ENCODE peak calls at places on chromosome 3, in seven cellular contexts. One of them, this sample, is unnamed.
A peak's percentile ranks its signal among the peaks of the same experiment; 100 is the strongest.

GRCh38 chr3:4959180-4959579 is 20.1 kb upstream of the BHLHE40 start:
- DNase-seq in GM12878: no peak
- DNase-seq in K562: no peak
- DNase-seq in IMR-90: no peak
- DNase-seq in Karpas-422: no peak
- DNase-seq in HepG2: no peak
- DNase-seq in hepatocyte: no peak
- DNase-seq in this sample: no peak

GRCh38 chr3:190101320-190102117 is 19.2 kb downstream of the P3H2 start:
- DNase-seq in GM12878: no peak
- DNase-seq in K562: no peak
- DNase-seq in IMR-90: peak; percentile 83
- DNase-seq in Karpas-422: no peak
- DNase-seq in HepG2: no peak
- DNase-seq in hepatocyte: no peak
- DNase-seq in this sample: no peak

GRCh38 chr3:171374661-171375285 is 85.4 kb downstream of the TNIK start:
- DNase-seq in GM12878: no peak
- DNase-seq in K562: no peak
- DNase-seq in IMR-90: peak; percentile 85
- DNase-seq in Karpas-422: no peak
- DNase-seq in HepG2: no peak
- DNase-seq in hepatocyte: no peak
- DNase-seq in this sample: no peak

GRCh38 chr3:39639344-39640236 is 169.8 kb upstream of the MYRIP start:
- DNase-seq in GM12878: no peak
- DNase-seq in K562: peak; percentile 70
- DNase-seq in IMR-90: peak; percentile 96
- DNase-seq in Karpas-422: peak; percentile 42
- DNase-seq in HepG2: peak; percentile 40
- DNase-seq in hepatocyte: peak; percentile 85
- DNase-seq in this sample: no peak

GRCh38 chr3:42010530-42010929 is 48.6 kb upstream of the ULK4 start:
- DNase-seq in GM12878: no peak
- DNase-seq in K562: no peak
- DNase-seq in IMR-90: no peak
- DNase-seq in Karpas-422: no peak
- DNase-seq in HepG2: no peak
- DNase-seq in hepatocyte: no peak
- DNase-seq in this sample: no peak

GRCh38 chr3:106176734-106177133 is 307.9 kb upstream of the CBLB start:
- DNase-seq in GM12878: peak; percentile 88
- DNase-seq in K562: no peak
- DNase-seq in IMR-90: peak; percentile 23
- DNase-seq in Karpas-422: no peak
- DNase-seq in HepG2: no peak
- DNase-seq in hepatocyte: no peak
- DNase-seq in this sample: peak; percentile 35

GRCh38 chr3:17355591-17355990 is 386.8 kb downstream of the TBC1D5 start:
- DNase-seq in GM12878: no peak
- DNase-seq in K562: no peak
- DNase-seq in IMR-90: no peak
- DNase-seq in Karpas-422: no peak
- DNase-seq in HepG2: no peak
- DNase-seq in hepatocyte: no peak
- DNase-seq in this sample: no peak

GRCh38 chr3:45817788-45818523 is 21.6 kb upstream of the SLC6A20 start:
- DNase-seq in GM12878: no peak
- DNase-seq in K562: no peak
- DNase-seq in IMR-90: peak; percentile 99
- DNase-seq in Karpas-422: no peak
- DNase-seq in HepG2: no peak
- DNase-seq in hepatocyte: peak; percentile 81
- DNase-seq in this sample: no peak

GRCh38 chr3:51642462-51642861 is 28.6 kb upstream of the TEX264 start:
- DNase-seq in GM12878: no peak
- DNase-seq in K562: no peak
- DNase-seq in IMR-90: peak; percentile 3
- DNase-seq in Karpas-422: peak; percentile 61
- DNase-seq in HepG2: no peak
- DNase-seq in hepatocyte: no peak
- DNase-seq in this sample: no peak

GRCh38 chr3:59978979-59979378 is 929.2 kb upstream of the CFAP20DC start:
- DNase-seq in GM12878: peak; percentile 47
- DNase-seq in K562: no peak
- DNase-seq in IMR-90: no peak
- DNase-seq in Karpas-422: no peak
- DNase-seq in HepG2: no peak
- DNase-seq in hepatocyte: no peak
- DNase-seq in this sample: no peak

GRCh38 chr3:16828815-16829214 is 55.9 kb upstream of the PLCL2 start:
- DNase-seq in GM12878: no peak
- DNase-seq in K562: peak; percentile 21
- DNase-seq in IMR-90: peak; percentile 26
- DNase-seq in Karpas-422: peak; percentile 85
- DNase-seq in HepG2: no peak
- DNase-seq in hepatocyte: peak; percentile 45
- DNase-seq in this sample: no peak

GRCh38 chr3:152151216-152151874 is 117.4 kb upstream of the MBNL1 start:
- DNase-seq in GM12878: no peak
- DNase-seq in K562: no peak
- DNase-seq in IMR-90: peak; percentile 24
- DNase-seq in Karpas-422: no peak
- DNase-seq in HepG2: no peak
- DNase-seq in hepatocyte: no peak
- DNase-seq in this sample: no peak

GRCh38 chr3:12229896-12230295 is 59.0 kb upstream of the PPARG start:
- DNase-seq in GM12878: no peak
- DNase-seq in K562: no peak
- DNase-seq in IMR-90: no peak
- DNase-seq in Karpas-422: no peak
- DNase-seq in HepG2: no peak
- DNase-seq in hepatocyte: peak; percentile 58
- DNase-seq in this sample: no peak

GRCh38 chr3:134338516-134339261 is 35.6 kb downstream of the AMOTL2 start:
- DNase-seq in GM12878: no peak
- DNase-seq in K562: no peak
- DNase-seq in IMR-90: no peak
- DNase-seq in Karpas-422: no peak
- DNase-seq in HepG2: no peak
- DNase-seq in hepatocyte: no peak
- DNase-seq in this sample: no peak

GRCh38 chr3:159077860-159078259 is 276.0 kb downstream of the MFSD1 start:
- DNase-seq in GM12878: no peak
- DNase-seq in K562: no peak
- DNase-seq in IMR-90: peak; percentile 22
- DNase-seq in Karpas-422: no peak
- DNase-seq in HepG2: no peak
- DNase-seq in hepatocyte: no peak
- DNase-seq in this sample: no peak

GRCh38 chr3:17730318-17730967 is 12.0 kb downstream of the TBC1D5 start:
- DNase-seq in GM12878: no peak
- DNase-seq in K562: no peak
- DNase-seq in IMR-90: peak; percentile 49
- DNase-seq in Karpas-422: no peak
- DNase-seq in HepG2: peak; percentile 15
- DNase-seq in hepatocyte: peak; percentile 16
- DNase-seq in this sample: no peak

GRCh38 chr3:156987946-156988345 is 161.8 kb downstream of the LEKR1 start:
- DNase-seq in GM12878: no peak
- DNase-seq in K562: no peak
- DNase-seq in IMR-90: no peak
- DNase-seq in Karpas-422: no peak
- DNase-seq in HepG2: no peak
- DNase-seq in hepatocyte: no peak
- DNase-seq in this sample: no peak
- H4K20me1 ChIP-seq in GM12878: no peaks in the 10 kb centered on the region
- H4K20me1 ChIP-seq in K562: no peaks in the 10 kb centered on the region
- H4K20me1 ChIP-seq in IMR-90: no peaks in the 10 kb centered on the region
- H4K20me1 ChIP-seq in Karpas-422: no peaks in the 10 kb centered on the region
- H4K20me1 ChIP-seq in HepG2: no peaks in the 10 kb centered on the region
- H4K20me1 ChIP-seq in hepatocyte: no peaks in the 10 kb centered on the region
- H4K20me1 ChIP-seq in this sample: no peaks in the 10 kb centered on the region

GRCh38 chr3:71160800-71161546 is 422.6 kb downstream of the FOXP1 start:
- DNase-seq in GM12878: no peak
- DNase-seq in K562: no peak
- DNase-seq in IMR-90: peak; percentile 92
- DNase-seq in Karpas-422: no peak
- DNase-seq in HepG2: no peak
- DNase-seq in hepatocyte: no peak
- DNase-seq in this sample: peak; percentile 16

GRCh38 chr3:71163216-71163918 is 420.2 kb downstream of the FOXP1 start:
- DNase-seq in GM12878: no peak
- DNase-seq in K562: no peak
- DNase-seq in IMR-90: no peak
- DNase-seq in Karpas-422: no peak
- DNase-seq in HepG2: no peak
- DNase-seq in hepatocyte: no peak
- DNase-seq in this sample: no peak

GRCh38 chr3:71166366-71166765 is 417.2 kb downstream of the FOXP1 start:
- DNase-seq in GM12878: no peak
- DNase-seq in K562: no peak
- DNase-seq in IMR-90: no peak
- DNase-seq in Karpas-422: no peak
- DNase-seq in HepG2: no peak
- DNase-seq in hepatocyte: no peak
- DNase-seq in this sample: no peak

GRCh38 chr3:71166839-71167238 is 416.7 kb downstream of the FOXP1 start:
- DNase-seq in GM12878: no peak
- DNase-seq in K562: no peak
- DNase-seq in IMR-90: no peak
- DNase-seq in Karpas-422: no peak
- DNase-seq in HepG2: no peak
- DNase-seq in hepatocyte: no peak
- DNase-seq in this sample: no peak

GRCh38 chr3:71162221-71162620 is 421.3 kb downstream of the FOXP1 start:
- DNase-seq in GM12878: no peak
- DNase-seq in K562: no peak
- DNase-seq in IMR-90: no peak
- DNase-seq in Karpas-422: no peak
- DNase-seq in HepG2: no peak
- DNase-seq in hepatocyte: no peak
- DNase-seq in this sample: no peak
- H3K36me3 ChIP-seq in GM12878: no peaks in the 10 kb centered on the region
- H3K36me3 ChIP-seq in K562: no peaks in the 10 kb centered on the region
- H3K36me3 ChIP-seq in IMR-90: no peaks in the 10 kb centered on the region
- H3K36me3 ChIP-seq in Karpas-422: peaks cover 51% of the 10 kb centered on the region
- H3K36me3 ChIP-seq in HepG2: peaks cover 21% of the 10 kb centered on the region
- H3K36me3 ChIP-seq in hepatocyte: no peaks in the 10 kb centered on the region
- H3K36me3 ChIP-seq in this sample: peaks cover 6% of the 10 kb centered on the region

GRCh38 chr3:32500880-32501784 is 1.5 kb downstream of the CMTM6 start:
- DNase-seq in GM12878: no peak
- DNase-seq in K562: peak; percentile 39
- DNase-seq in IMR-90: no peak
- DNase-seq in Karpas-422: peak; percentile 67
- DNase-seq in HepG2: no peak
- DNase-seq in hepatocyte: no peak
- DNase-seq in this sample: no peak
- H3K4me3 ChIP-seq in GM12878: peak overlapping the region; percentile 88
- H3K4me3 ChIP-seq in K562: peak overlapping the region; percentile 94
- H3K4me3 ChIP-seq in IMR-90: peak overlapping the region; percentile 59
- H3K4me3 ChIP-seq in Karpas-422: peak overlapping the region; percentile 87
- H3K4me3 ChIP-seq in HepG2: peak overlapping the region; percentile 82
- H3K4me3 ChIP-seq in hepatocyte: peak overlapping the region; percentile 63
- H3K4me3 ChIP-seq in this sample: peak overlapping the region; percentile 97

DNA sequence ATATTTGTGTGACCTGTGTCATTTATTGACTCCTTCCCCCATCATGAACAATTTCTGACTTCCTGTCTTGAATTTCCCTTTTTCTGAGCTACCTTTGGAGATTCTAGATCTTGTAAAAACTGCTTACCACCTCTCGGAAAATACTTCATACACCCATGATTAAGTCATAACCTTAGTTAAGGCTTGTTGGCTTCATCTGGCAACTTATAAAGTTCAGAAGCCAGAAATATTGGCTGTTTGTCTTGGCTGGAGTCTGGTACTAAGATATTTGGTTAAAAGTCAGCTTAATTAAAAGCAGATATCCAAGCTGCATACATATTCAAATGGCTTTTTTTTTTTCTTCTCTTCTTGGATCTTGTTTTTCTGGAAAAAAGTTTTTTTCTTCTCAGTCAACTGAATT is 37.3 kb upstream of the B3GALNT1 start:
- DNase-seq in GM12878: no peak
- DNase-seq in K562: no peak
- DNase-seq in IMR-90: no peak
- DNase-seq in Karpas-422: no peak
- DNase-seq in HepG2: no peak
- DNase-seq in hepatocyte: no peak
- DNase-seq in this sample: no peak
- H4K20me1 ChIP-seq in GM12878: no peaks in the 10 kb centered on the region
- H4K20me1 ChIP-seq in K562: no peaks in the 10 kb centered on the region
- H4K20me1 ChIP-seq in IMR-90: no peaks in the 10 kb centered on the region
- H4K20me1 ChIP-seq in Karpas-422: no peaks in the 10 kb centered on the region
- H4K20me1 ChIP-seq in HepG2: no peaks in the 10 kb centered on the region
- H4K20me1 ChIP-seq in hepatocyte: no peaks in the 10 kb centered on the region
- H4K20me1 ChIP-seq in this sample: no peaks in the 10 kb centered on the region

DNA sequence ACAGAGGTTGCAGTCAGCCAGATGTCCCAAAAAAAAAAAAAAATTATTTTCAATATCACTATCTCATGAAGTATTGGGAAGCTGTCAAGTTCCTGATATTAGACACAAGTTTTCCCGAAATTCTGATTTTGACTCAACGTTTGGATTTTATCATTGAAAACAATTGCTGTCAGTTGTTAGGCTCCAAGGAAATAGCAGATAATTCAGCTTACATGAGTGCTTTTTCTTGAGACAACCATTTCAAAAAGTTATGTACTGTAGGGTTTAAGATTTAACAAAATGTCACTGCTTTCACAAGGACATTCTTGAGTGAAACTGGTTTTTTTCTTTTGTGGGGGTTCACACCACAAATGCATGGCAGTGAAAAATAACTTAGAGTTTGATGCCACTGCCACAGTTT is 9.3 kb upstream of the SETD5 start:
- DNase-seq in GM12878: no peak
- DNase-seq in K562: no peak
- DNase-seq in IMR-90: no peak
- DNase-seq in Karpas-422: no peak
- DNase-seq in HepG2: no peak
- DNase-seq in hepatocyte: no peak
- DNase-seq in this sample: no peak
- H3K36me3 ChIP-seq in GM12878: peaks cover 5% of the 10 kb centered on the region
- H3K36me3 ChIP-seq in K562: peaks cover 97% of the 10 kb centered on the region
- H3K36me3 ChIP-seq in IMR-90: peaks cover 50% of the 10 kb centered on the region
- H3K36me3 ChIP-seq in Karpas-422: peaks cover 66% of the 10 kb centered on the region
- H3K36me3 ChIP-seq in HepG2: peaks cover 82% of the 10 kb centered on the region
- H3K36me3 ChIP-seq in hepatocyte: no peaks in the 10 kb centered on the region
- H3K36me3 ChIP-seq in this sample: peaks cover 98% of the 10 kb centered on the region